ENCODE peak calls at places on chromosomes 3 and 15, in five cellular contexts. A is HepG2, I is GM12878, G is K562, V is SK-N-SH. Q is an unnamed sample.

GRCh38 chr3:20488101-20488500 is 302.1 kb upstream of the SGO1 start:
- DNase-seq in A (no peak), I (no peak), G (no peak), V (no peak), Q (no peak)

GRCh38 chr15:84797212-84797611 is 19.9 kb upstream of the ALPK3 start:
- DNase-seq in A (no peak), I (no peak), G (no peak), V (no peak), Q (peak; percentile 87)

GRCh38 chr15:29220852-29221251 is 48.8 kb downstream of the NSMCE3 start:
- DNase-seq in A (no peak), I (no peak), G (no peak), V (no peak), Q (no peak)

GRCh38 chr3:62184559-62184958 is 188.8 kb downstream of the FEZF2 start:
- DNase-seq in A (peak; percentile 61), I (no peak), G (no peak), V (no peak), Q (no peak)

GRCh38 chr3:66938338-66938963 is 59.7 kb upstream of the KBTBD8 start:
- DNase-seq in A (peak; percentile 43), I (peak; percentile 5), G (peak; percentile 24), V (peak; percentile 36), Q (peak; percentile 67)

GRCh38 chr3:129827765-129828164 is 65.7 kb downstream of the TMCC1 start:
- DNase-seq in A (no peak), I (peak; percentile 13), G (no peak), V (no peak), Q (no peak)

GRCh38 chr3:160400048-160400630 is 689 bp downstream of the SMC4 start:
- DNase-seq in A (peak; percentile 13), I (no peak), G (peak; percentile 17), V (peak; percentile 45), Q (peak; percentile 49)

GRCh38 chr3:132641837-132642538 is 17.6 kb downstream of the ACAD11 start:
- DNase-seq in A (peak; percentile 45), I (no peak), G (peak; percentile 41), V (peak; percentile 70), Q (peak; percentile 67)

GRCh38 chr3:172161390-172161789 is 122.0 kb downstream of the FNDC3B start:
- DNase-seq in A (no peak), I (no peak), G (no peak), V (no peak), Q (no peak)

GRCh38 chr3:55868347-55868746 is 381.2 kb upstream of the WNT5A start:
- DNase-seq in A (no peak), I (no peak), G (no peak), V (no peak), Q (no peak)

GRCh38 chr3:12148183-12148940 is 10.3 kb downstream of the TIMP4 start:
- DNase-seq in A (no peak), I (no peak), G (no peak), V (peak; percentile 35), Q (no peak)

GRCh38 chr3:153295906-153296305 is 133.9 kb downstream of the RAP2B start:
- DNase-seq in A (no peak), I (no peak), G (no peak), V (no peak), Q (peak; percentile 77)

GRCh38 chr3:142574665-142575064 is 3.9 kb downstream of the ATR start:
- DNase-seq in A (no peak), I (no peak), G (peak; percentile 27), V (no peak), Q (no peak)

GRCh38 chr3:39064646-39065045 is 12.8 kb downstream of the WDR48 start:
- DNase-seq in A (no peak), I (no peak), G (no peak), V (no peak), Q (peak; percentile 63)

GRCh38 chr15:40002295-40002694 is 36.7 kb downstream of the SRP14 start:
- DNase-seq in A (peak; percentile 99), I (no peak), G (no peak), V (no peak), Q (peak; percentile 65)

GRCh38 chr3:157590273-157590672 is 87.1 kb upstream of the VEPH1 start:
- DNase-seq in A (no peak), I (no peak), G (no peak), V (no peak), Q (no peak)

GRCh38 chr15:39823634-39824033 is 41.0 kb upstream of the FSIP1 start:
- DNase-seq in A (no peak), I (no peak), G (no peak), V (no peak), Q (no peak)

GRCh38 chr15:63439536-63440264 is 58.1 kb upstream of the CA12 start:
- DNase-seq in A (no peak), I (no peak), G (no peak), V (no peak), Q (peak; percentile 65)

GRCh38 chr15:57563416-57563815 is 28.3 kb upstream of the MYZAP start:
- DNase-seq in A (no peak), I (no peak), G (no peak), V (no peak), Q (no peak)

GRCh38 chr15:83435202-83435601 is 11.9 kb upstream of the SH3GL3 start:
- DNase-seq in A (no peak), I (no peak), G (no peak), V (no peak), Q (no peak)

GRCh38 chr3:108462899-108463298 is 47.5 kb downstream of the MYH15 start:
- DNase-seq in A (no peak), I (no peak), G (no peak), V (no peak), Q (peak; percentile 54)

GRCh38 chr3:113825090-113825489 is 13.5 kb upstream of the GRAMD1C start:
- DNase-seq in A (no peak), I (peak; percentile 86), G (peak; percentile 10), V (peak; percentile 22), Q (peak; percentile 9)

GRCh38 chr15:71730277-71731144 is 79.8 kb upstream of the NR2E3 start:
- DNase-seq in A (peak; percentile 50), I (no peak), G (peak; percentile 55), V (peak; percentile 71), Q (peak; percentile 77)

GRCh38 chr3:12175137-12175593 is 16.5 kb upstream of the TIMP4 start:
- DNase-seq in A (no peak), I (no peak), G (no peak), V (no peak), Q (peak; percentile 42)

GRCh38 chr3:14769531-14770325 is 49.0 kb upstream of the FGD5 start:
- DNase-seq in A (no peak), I (no peak), G (no peak), V (peak; percentile 11), Q (no peak)

GRCh38 chr3:116444099-116444700 is 1.1 kb downstream of the LSAMP start:
- DNase-seq in A (no peak), I (no peak), G (no peak), V (no peak), Q (peak; percentile 5)

GRCh38 chr3:161371441-161372320 is at the start of gene SPTSSB:
- DNase-seq in A (peak; percentile 42), I (no peak), G (peak; percentile 9), V (peak; percentile 84), Q (no peak)

GRCh38 chr15:23038741-23039150 is 623 bp downstream of the TUBGCP5 start:
- DNase-seq in A (peak; percentile 24), I (no peak), G (no peak), V (no peak), Q (peak; percentile 53)

GRCh38 chr15:46127361-46127874 is 492.6 kb downstream of the SQOR start:
- DNase-seq in A (no peak), I (no peak), G (no peak), V (no peak), Q (peak; percentile 86)

GRCh38 chr3:126983653-126984390 is 907 bp downstream of the PLXNA1 start:
- DNase-seq in A (no peak), I (no peak), G (peak; percentile 49), V (peak; percentile 78), Q (no peak)

GRCh38 chr3:71262368-71263265 is 320.9 kb downstream of the FOXP1 start:
- DNase-seq in A (peak; percentile 42), I (no peak), G (no peak), V (no peak), Q (no peak)

GRCh38 chr15:88454867-88455810 is 12.0 kb downstream of the MRPL46 start:
- DNase-seq in A (peak; percentile 48), I (no peak), G (peak; percentile 59), V (peak; percentile 79), Q (peak; percentile 69)

GRCh38 chr15:56959318-56959648 is 40.8 kb downstream of the TCF12 start:
- DNase-seq in A (peak; percentile 40), I (no peak), G (no peak), V (no peak), Q (no peak)

GRCh38 chr15:77644543-77645247 is 12.0 kb upstream of the LINGO1 start:
- DNase-seq in A (no peak), I (no peak), G (no peak), V (no peak), Q (no peak)
- TF ChIP-seq MXI1 in A (no peak), I (no peak), G (no peak), V (no peak), Q (no peak)

GRCh38 chr3:35383719-35384555 is 255.4 kb upstream of the ARPP21 start:
- DNase-seq in A (no peak), I (no peak), G (no peak), V (peak; percentile 4), Q (no peak)

GRCh38 chr3:35385271-35385670 is 254.1 kb upstream of the ARPP21 start:
- DNase-seq in A (no peak), I (no peak), G (no peak), V (no peak), Q (no peak)

GRCh38 chr3:35383216-35383615 is 256.1 kb upstream of the ARPP21 start:
- DNase-seq in A (no peak), I (no peak), G (no peak), V (no peak), Q (no peak)
- TF ChIP-seq MXI1 in A (no peak), I (no peak), G (no peak), V (no peak), Q (no peak)

GRCh38 chr3:128112406-128112968 is 11.1 kb downstream of the RUVBL1 start:
- DNase-seq in A (no peak), I (peak; percentile 25), G (no peak), V (peak; percentile 78), Q (peak; percentile 90)
- TF ChIP-seq MXI1 in A (no peak), I (no peak), G (no peak), V (peak; percentile 95), Q (peak; percentile 71)

DNA sequence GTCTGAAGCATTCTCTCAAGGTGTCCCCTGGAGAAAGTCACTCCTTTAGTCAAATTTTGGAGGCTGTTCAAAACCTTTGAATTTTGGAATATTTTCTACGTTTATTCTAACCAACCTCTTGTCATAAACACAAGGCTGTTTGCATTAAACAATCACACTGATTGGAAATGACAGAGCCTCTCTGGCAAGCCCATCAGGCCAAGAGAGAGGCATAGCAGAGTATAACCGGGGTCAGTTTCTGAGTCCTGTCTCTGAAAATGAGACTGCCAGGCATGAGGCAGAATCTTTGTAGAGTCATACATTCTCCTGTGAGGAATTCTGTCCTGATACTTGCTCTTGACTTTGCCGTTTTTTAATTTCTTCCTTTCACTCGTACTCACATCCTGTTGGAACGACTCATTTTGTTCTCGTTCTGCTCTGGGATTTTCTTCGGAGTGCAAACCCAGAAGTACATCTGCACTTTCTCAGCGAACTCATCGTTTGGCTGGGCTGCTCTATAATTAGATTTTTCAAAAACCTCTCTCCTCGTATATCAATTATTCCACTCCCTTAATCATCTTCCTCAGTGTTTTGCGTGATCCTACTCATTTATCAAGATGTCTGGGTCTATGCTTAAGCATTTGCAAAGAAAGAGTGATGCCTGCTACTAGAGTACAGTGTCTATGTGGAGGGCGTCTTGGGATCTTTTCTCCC is 114.2 kb downstream of the AGBL1 start:
- DNase-seq in A (no peak), I (no peak), G (no peak), V (peak; percentile 7), Q (no peak)
- TF ChIP-seq MXI1 in A (no peak), I (no peak), G (no peak), V (no peak), Q (no peak)

Q was measured in IMR-90.